ENCODE peak calls at places on chromosome 15, in six cellular contexts. T is MCF 10A; R is brain microvascular endothelial cell; X is effector CD4-positive, alpha-beta T cell; A is BJ; Y is activated CD8-positive, alpha-beta T cell treated with anti-CD3 and anti-CD28 coated beads for 36 hours. Q is an unnamed sample.

GRCh38 chr15:55234800-55235104 is 38.0 kb upstream of the RSL24D1 start:
- DNase-seq in T (no peak), R (no peak), X (no peak), A (no peak), Y (no peak), Q (no peak)

GRCh38 chr15:85967553-85967952 is 112.1 kb upstream of the AGBL1 start:
- DNase-seq in T (no peak), R (no peak), X (no peak), A (no peak), Y (no peak), Q (no peak)

GRCh38 chr15:78146437-78147154 is 2.6 kb upstream of the IDH3A start:
- DNase-seq in T (no peak), R (no peak), X (no peak), A (no peak), Y (no peak), Q (no peak)

GRCh38 chr15:35437157-35437556 is 108.8 kb downstream of the DPH6 start:
- DNase-seq in T (peak; percentile 6), R (no peak), X (no peak), A (no peak), Y (no peak), Q (no peak)

GRCh38 chr15:90872481-90873184 is 4.2 kb downstream of the FURIN start:
- DNase-seq in T (peak; percentile 86), R (peak; percentile 82), X (no peak), A (no peak), Y (peak; percentile 83), Q (no peak)

GRCh38 chr15:98420837-98421236 is 227.5 kb upstream of the IGF1R start:
- DNase-seq in T (no peak), R (no peak), X (no peak), A (no peak), Y (no peak), Q (no peak)

GRCh38 chr15:66851226-66852063 is 149.4 kb downstream of the SMAD6 start:
- DNase-seq in T (peak; percentile 72), R (peak; percentile 68), X (peak; percentile 53), A (peak; percentile 69), Y (peak; percentile 85), Q (peak; percentile 25)

GRCh38 chr15:57505949-57506391 is 85.7 kb upstream of the MYZAP start:
- DNase-seq in T (no peak), R (peak; percentile 77), X (no peak), A (peak; percentile 39), Y (no peak), Q (no peak)

GRCh38 chr15:76339302-76340197 is 3.0 kb downstream of the ISL2 start:
- DNase-seq in T (no peak), R (no peak), X (no peak), A (no peak), Y (peak; percentile 29), Q (no peak)

GRCh38 chr15:41392659-41393058 is 9.6 kb downstream of the NDUFAF1 start:
- DNase-seq in T (no peak), R (no peak), X (no peak), A (no peak), Y (no peak), Q (no peak)

GRCh38 chr15:76012021-76012551 is at the start of gene NRG4:
- DNase-seq in T (peak; percentile 35), R (no peak), X (no peak), A (no peak), Y (no peak), Q (no peak)

GRCh38 chr15:77503764-77504163 is 83.1 kb downstream of the HMG20A start:
- DNase-seq in T (no peak), R (no peak), X (no peak), A (no peak), Y (no peak), Q (no peak)

GRCh38 chr15:41585140-41586047 is 26.4 kb downstream of the TYRO3 start:
- DNase-seq in T (no peak), R (peak; percentile 37), X (no peak), A (no peak), Y (peak; percentile 45), Q (no peak)

GRCh38 chr15:69854521-69855171 is 243.1 kb downstream of the TLE3 start:
- DNase-seq in T (no peak), R (peak; percentile 75), X (no peak), A (no peak), Y (no peak), Q (peak; percentile 84)

GRCh38 chr15:37086120-37086519 is 14.2 kb downstream of the MEIS2 start:
- DNase-seq in T (no peak), R (no peak), X (no peak), A (no peak), Y (no peak), Q (no peak)

GRCh38 chr15:62841269-62841628 is 201.3 kb upstream of the TPM1 start:
- DNase-seq in T (no peak), R (no peak), X (no peak), A (no peak), Y (no peak), Q (no peak)

GRCh38 chr15:40379853-40380252 is 2.7 kb upstream of the KNSTRN start:
- DNase-seq in T (peak; percentile 98), R (peak; percentile 95), X (no peak), A (peak; percentile 85), Y (no peak), Q (peak; percentile 94)

GRCh38 chr15:58043192-58043903 is 22.2 kb downstream of the ALDH1A2 start:
- DNase-seq in T (peak; percentile 66), R (peak; percentile 51), X (no peak), A (no peak), Y (peak; percentile 71), Q (no peak)

GRCh38 chr15:82699726-82700125 is 9.9 kb downstream of the AP3B2 start:
- DNase-seq in T (no peak), R (no peak), X (no peak), A (no peak), Y (no peak), Q (no peak)

GRCh38 chr15:39472661-39473657 is 107.9 kb upstream of the THBS1 start:
- DNase-seq in T (no peak), R (peak; percentile 92), X (no peak), A (peak; percentile 100), Y (no peak), Q (peak; percentile 98)

GRCh38 chr15:99118801-99119546 is 14.1 kb downstream of the SYNM start:
- DNase-seq in T (no peak), R (no peak), X (no peak), A (no peak), Y (no peak), Q (no peak)

GRCh38 chr15:40439461-40440299 is 1.1 kb upstream of the BAHD1 start:
- DNase-seq in T (peak; percentile 47), R (peak; percentile 29), X (no peak), A (no peak), Y (peak; percentile 58), Q (no peak)

GRCh38 chr15:45714501-45715488 is 80.0 kb downstream of the SQOR start:
- DNase-seq in T (peak; percentile 75), R (peak; percentile 88), X (peak; percentile 14), A (peak; percentile 11), Y (peak; percentile 74), Q (peak; percentile 65)

GRCh38 chr15:32851619-32852416 is 134.0 kb downstream of the GREM1 start:
- DNase-seq in T (peak; percentile 59), R (peak; percentile 76), X (no peak), A (peak; percentile 70), Y (no peak), Q (peak; percentile 74)

GRCh38 chr15:42024303-42024702 is 3.5 kb upstream of the PLA2G4E start:
- DNase-seq in T (peak; percentile 69), R (no peak), X (no peak), A (no peak), Y (no peak), Q (no peak)

GRCh38 chr15:92098869-92099268 is 245.4 kb downstream of the SLCO3A1 start:
- DNase-seq in T (no peak), R (no peak), X (no peak), A (no peak), Y (no peak), Q (no peak)

GRCh38 chr15:32636908-32637567 is 4.5 kb upstream of the SCG5 start:
- DNase-seq in T (no peak), R (no peak), X (no peak), A (no peak), Y (no peak), Q (no peak)

GRCh38 chr15:42080585-42081462 is 13.5 kb downstream of the PLA2G4D start:
- DNase-seq in T (no peak), R (peak; percentile 14), X (no peak), A (no peak), Y (no peak), Q (no peak)

GRCh38 chr15:68511073-68511991 is 67.5 kb upstream of the CORO2B start:
- DNase-seq in T (no peak), R (peak; percentile 40), X (no peak), A (peak; percentile 90), Y (no peak), Q (peak; percentile 95)

GRCh38 chr15:67420137-67420536 is 100.8 kb upstream of the C15orf61 start:
- DNase-seq in T (no peak), R (no peak), X (no peak), A (no peak), Y (no peak), Q (no peak)

GRCh38 chr15:77436822-77437221 is 16.1 kb downstream of the HMG20A start:
- DNase-seq in T (no peak), R (no peak), X (no peak), A (no peak), Y (no peak), Q (no peak)

GRCh38 chr15:101267320-101268104 is 9.8 kb downstream of the SELENOS start:
- DNase-seq in T (peak; percentile 51), R (no peak), X (no peak), A (peak; percentile 69), Y (no peak), Q (peak; percentile 56)

GRCh38 chr15:31586841-31587240 is 260.2 kb downstream of the KLF13 start:
- DNase-seq in T (peak; percentile 52), R (no peak), X (no peak), A (no peak), Y (no peak), Q (no peak)

GRCh38 chr15:65211157-65211982 is at the start of gene CILP:
- DNase-seq in T (peak; percentile 28), R (peak; percentile 45), X (no peak), A (no peak), Y (no peak), Q (peak; percentile 46)

GRCh38 chr15:63915888-63916731 is 82.4 kb upstream of the HERC1 start:
- DNase-seq in T (peak; percentile 19), R (no peak), X (no peak), A (no peak), Y (no peak), Q (peak; percentile 44)

GRCh38 chr15:38878946-38879345 is 314.3 kb upstream of the RASGRP1 start:
- DNase-seq in T (peak; percentile 21), R (no peak), X (no peak), A (no peak), Y (no peak), Q (no peak)

GRCh38 chr15:39642011-39642640 is 61.2 kb downstream of the THBS1 start:
- DNase-seq in T (peak; percentile 42), R (peak; percentile 45), X (no peak), A (peak; percentile 47), Y (no peak), Q (no peak)